ENCODE peak calls at places on chromosome 10, in seven cellular contexts. One of them, this sample, is unnamed.

GRCh38 chr10:114967071-114967470 is 29.1 kb downstream of the TRUB1 start:
- DNase-seq in IMR-90: peak
- DNase-seq in PC-3: no peak
- DNase-seq in tibial nerve: no peak
- DNase-seq in CD8-positive, alpha-beta T cell: no peak
- DNase-seq in HCT116: no peak
- DNase-seq in hepatocyte: no peak
- DNase-seq in this sample: no peak

GRCh38 chr10:17047908-17048307 is 81.7 kb downstream of the CUBN start:
- DNase-seq in IMR-90: no peak
- DNase-seq in PC-3: no peak
- DNase-seq in tibial nerve: no peak
- DNase-seq in CD8-positive, alpha-beta T cell: no peak
- DNase-seq in HCT116: no peak
- DNase-seq in hepatocyte: no peak
- DNase-seq in this sample: no peak

GRCh38 chr10:78684954-78685353 is 383.8 kb upstream of the ZMIZ1 start:
- DNase-seq in IMR-90: no peak
- DNase-seq in PC-3: no peak
- DNase-seq in tibial nerve: no peak
- DNase-seq in CD8-positive, alpha-beta T cell: no peak
- DNase-seq in HCT116: no peak
- DNase-seq in hepatocyte: no peak
- DNase-seq in this sample: no peak

GRCh38 chr10:25405871-25406270 is 231.1 kb downstream of the GPR158 start:
- DNase-seq in IMR-90: no peak
- DNase-seq in PC-3: no peak
- DNase-seq in tibial nerve: no peak
- DNase-seq in CD8-positive, alpha-beta T cell: no peak
- DNase-seq in HCT116: no peak
- DNase-seq in hepatocyte: no peak
- DNase-seq in this sample: no peak

GRCh38 chr10:103983367-103983911 is 16.5 kb downstream of the SLK start:
- DNase-seq in IMR-90: no peak
- DNase-seq in PC-3: no peak
- DNase-seq in tibial nerve: no peak
- DNase-seq in CD8-positive, alpha-beta T cell: no peak
- DNase-seq in HCT116: no peak
- DNase-seq in hepatocyte: no peak
- DNase-seq in this sample: no peak

GRCh38 chr10:36840793-36841192 is 284.6 kb upstream of the ANKRD30A start:
- DNase-seq in IMR-90: no peak
- DNase-seq in PC-3: no peak
- DNase-seq in tibial nerve: no peak
- DNase-seq in CD8-positive, alpha-beta T cell: no peak
- DNase-seq in HCT116: no peak
- DNase-seq in hepatocyte: no peak
- DNase-seq in this sample: no peak

GRCh38 chr10:20855398-20856038 is 41.6 kb downstream of the NEBL start:
- DNase-seq in IMR-90: peak
- DNase-seq in PC-3: peak
- DNase-seq in tibial nerve: no peak
- DNase-seq in CD8-positive, alpha-beta T cell: no peak
- DNase-seq in HCT116: no peak
- DNase-seq in hepatocyte: peak
- DNase-seq in this sample: no peak

GRCh38 chr10:126256864-126257263 is 131.4 kb downstream of the ADAM12 start:
- DNase-seq in IMR-90: no peak
- DNase-seq in PC-3: no peak
- DNase-seq in tibial nerve: no peak
- DNase-seq in CD8-positive, alpha-beta T cell: no peak
- DNase-seq in HCT116: no peak
- DNase-seq in hepatocyte: no peak
- DNase-seq in this sample: no peak

GRCh38 chr10:12533723-12534122 is 184.4 kb downstream of the CAMK1D start:
- DNase-seq in IMR-90: no peak
- DNase-seq in PC-3: no peak
- DNase-seq in tibial nerve: no peak
- DNase-seq in CD8-positive, alpha-beta T cell: no peak
- DNase-seq in HCT116: no peak
- DNase-seq in hepatocyte: no peak
- DNase-seq in this sample: no peak

GRCh38 chr10:78433722-78434535 is 400.3 kb downstream of the RPS24 start:
- DNase-seq in IMR-90: no peak
- DNase-seq in PC-3: no peak
- DNase-seq in tibial nerve: no peak
- DNase-seq in CD8-positive, alpha-beta T cell: no peak
- DNase-seq in HCT116: no peak
- DNase-seq in hepatocyte: no peak
- DNase-seq in this sample: peak

GRCh38 chr10:11772575-11773288 is 30.6 kb downstream of the ECHDC3 start:
- DNase-seq in IMR-90: peak
- DNase-seq in PC-3: no peak
- DNase-seq in tibial nerve: no peak
- DNase-seq in CD8-positive, alpha-beta T cell: no peak
- DNase-seq in HCT116: no peak
- DNase-seq in hepatocyte: no peak
- DNase-seq in this sample: no peak

GRCh38 chr10:120646738-120647427 is 189.9 kb downstream of the PLPP4 start:
- DNase-seq in IMR-90: no peak
- DNase-seq in PC-3: no peak
- DNase-seq in tibial nerve: no peak
- DNase-seq in CD8-positive, alpha-beta T cell: no peak
- DNase-seq in HCT116: no peak
- DNase-seq in hepatocyte: no peak
- DNase-seq in this sample: no peak

GRCh38 chr10:72025832-72026231 is 61.6 kb downstream of the CHST3 start:
- DNase-seq in IMR-90: no peak
- DNase-seq in PC-3: no peak
- DNase-seq in tibial nerve: no peak
- DNase-seq in CD8-positive, alpha-beta T cell: no peak
- DNase-seq in HCT116: no peak
- DNase-seq in hepatocyte: no peak
- DNase-seq in this sample: no peak

GRCh38 chr10:69218831-69219230 is 1.3 kb upstream of the HKDC1 start:
- DNase-seq in IMR-90: no peak
- DNase-seq in PC-3: peak
- DNase-seq in tibial nerve: no peak
- DNase-seq in CD8-positive, alpha-beta T cell: no peak
- DNase-seq in HCT116: no peak
- DNase-seq in hepatocyte: no peak
- DNase-seq in this sample: no peak

GRCh38 chr10:113305871-113306270 is 247.0 kb upstream of the HABP2 start:
- DNase-seq in IMR-90: peak
- DNase-seq in PC-3: no peak
- DNase-seq in tibial nerve: no peak
- DNase-seq in CD8-positive, alpha-beta T cell: no peak
- DNase-seq in HCT116: no peak
- DNase-seq in hepatocyte: peak
- DNase-seq in this sample: no peak

GRCh38 chr10:113313048-113313611 is 239.7 kb upstream of the HABP2 start:
- DNase-seq in IMR-90: no peak
- DNase-seq in PC-3: no peak
- DNase-seq in tibial nerve: no peak
- DNase-seq in CD8-positive, alpha-beta T cell: no peak
- DNase-seq in HCT116: no peak
- DNase-seq in hepatocyte: no peak
- DNase-seq in this sample: no peak

GRCh38 chr10:113304726-113305125 is 248.1 kb upstream of the HABP2 start:
- DNase-seq in IMR-90: no peak
- DNase-seq in PC-3: peak
- DNase-seq in tibial nerve: no peak
- DNase-seq in CD8-positive, alpha-beta T cell: no peak
- DNase-seq in HCT116: no peak
- DNase-seq in hepatocyte: no peak
- DNase-seq in this sample: no peak

GRCh38 chr10:113309791-113310190 is 243.1 kb upstream of the HABP2 start:
- DNase-seq in IMR-90: no peak
- DNase-seq in PC-3: no peak
- DNase-seq in tibial nerve: no peak
- DNase-seq in CD8-positive, alpha-beta T cell: no peak
- DNase-seq in HCT116: no peak
- DNase-seq in hepatocyte: no peak
- DNase-seq in this sample: no peak

GRCh38 chr10:113310317-113310716 is 242.5 kb upstream of the HABP2 start:
- DNase-seq in IMR-90: no peak
- DNase-seq in PC-3: no peak
- DNase-seq in tibial nerve: no peak
- DNase-seq in CD8-positive, alpha-beta T cell: no peak
- DNase-seq in HCT116: no peak
- DNase-seq in hepatocyte: no peak
- DNase-seq in this sample: no peak
- H3K27ac ChIP-seq in IMR-90: no peak
- H3K27ac ChIP-seq in PC-3: no peak
- H3K27ac ChIP-seq in tibial nerve: peak
- H3K27ac ChIP-seq in CD8-positive, alpha-beta T cell: no peak
- H3K27ac ChIP-seq in HCT116: no peak
- H3K27ac ChIP-seq in hepatocyte: no peak
- H3K27ac ChIP-seq in this sample: no peak

GRCh38 chr10:29968556-29968955 is 90.8 kb downstream of the JCAD start:
- DNase-seq in IMR-90: no peak
- DNase-seq in PC-3: no peak
- DNase-seq in tibial nerve: no peak
- DNase-seq in CD8-positive, alpha-beta T cell: no peak
- DNase-seq in HCT116: no peak
- DNase-seq in hepatocyte: no peak
- DNase-seq in this sample: no peak
- H3K27ac ChIP-seq in IMR-90: no peak
- H3K27ac ChIP-seq in PC-3: no peak
- H3K27ac ChIP-seq in tibial nerve: no peak
- H3K27ac ChIP-seq in CD8-positive, alpha-beta T cell: no peak
- H3K27ac ChIP-seq in HCT116: no peak
- H3K27ac ChIP-seq in hepatocyte: peak
- H3K27ac ChIP-seq in this sample: no peak

GRCh38 chr10:61001731-61002122 is 57.7 kb upstream of the RHOBTB1 start:
- DNase-seq in IMR-90: no peak
- DNase-seq in PC-3: no peak
- DNase-seq in tibial nerve: no peak
- DNase-seq in CD8-positive, alpha-beta T cell: no peak
- DNase-seq in HCT116: no peak
- DNase-seq in hepatocyte: no peak
- DNase-seq in this sample: no peak
- H3K27ac ChIP-seq in IMR-90: no peak
- H3K27ac ChIP-seq in PC-3: no peak
- H3K27ac ChIP-seq in tibial nerve: no peak
- H3K27ac ChIP-seq in CD8-positive, alpha-beta T cell: no peak
- H3K27ac ChIP-seq in HCT116: no peak
- H3K27ac ChIP-seq in hepatocyte: no peak
- H3K27ac ChIP-seq in this sample: no peak

GRCh38 chr10:33776419-33776818 is 442.0 kb upstream of the NRP1 start:
- DNase-seq in IMR-90: no peak
- DNase-seq in PC-3: no peak
- DNase-seq in tibial nerve: no peak
- DNase-seq in CD8-positive, alpha-beta T cell: no peak
- DNase-seq in HCT116: no peak
- DNase-seq in hepatocyte: no peak
- DNase-seq in this sample: no peak

GRCh38 chr10:33777223-33777622 is 442.8 kb upstream of the NRP1 start:
- DNase-seq in IMR-90: no peak
- DNase-seq in PC-3: no peak
- DNase-seq in tibial nerve: no peak
- DNase-seq in CD8-positive, alpha-beta T cell: no peak
- DNase-seq in HCT116: no peak
- DNase-seq in hepatocyte: no peak
- DNase-seq in this sample: no peak

GRCh38 chr10:33774857-33775256 is 440.4 kb upstream of the NRP1 start:
- DNase-seq in IMR-90: no peak
- DNase-seq in PC-3: no peak
- DNase-seq in tibial nerve: no peak
- DNase-seq in CD8-positive, alpha-beta T cell: no peak
- DNase-seq in HCT116: no peak
- DNase-seq in hepatocyte: no peak
- DNase-seq in this sample: no peak

GRCh38 chr10:33772370-33773331 is 438.2 kb upstream of the NRP1 start:
- DNase-seq in IMR-90: no peak
- DNase-seq in PC-3: no peak
- DNase-seq in tibial nerve: no peak
- DNase-seq in CD8-positive, alpha-beta T cell: no peak
- DNase-seq in HCT116: no peak
- DNase-seq in hepatocyte: peak
- DNase-seq in this sample: no peak

DNA sequence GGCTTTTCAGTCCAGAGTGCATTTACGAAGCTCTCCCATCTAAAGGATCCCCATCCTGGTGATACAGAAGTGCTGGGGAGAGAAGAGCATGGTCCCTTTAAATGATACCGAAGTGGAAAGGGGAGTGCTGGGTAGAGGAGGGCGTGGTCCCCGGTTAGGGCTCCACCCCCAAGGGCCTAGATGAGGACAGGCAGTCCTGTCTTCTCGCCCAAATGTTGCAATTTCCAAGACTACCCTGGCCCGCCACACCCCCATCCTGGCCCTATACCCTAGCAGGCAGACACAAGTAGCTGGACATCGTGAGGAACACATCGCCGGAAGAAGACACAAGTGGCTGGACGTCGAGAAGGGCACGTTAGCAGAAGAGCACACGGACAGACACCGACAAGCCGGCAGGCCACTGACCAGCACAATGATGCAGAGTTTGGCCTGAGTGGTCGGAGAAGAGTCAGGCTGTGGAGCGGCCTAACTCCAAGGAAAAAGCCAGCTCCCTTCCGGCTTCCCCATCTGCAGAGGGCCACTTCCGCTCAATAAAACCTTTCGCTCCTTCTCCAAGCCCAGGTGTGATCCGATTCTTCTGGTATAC is 439.5 kb upstream of the NRP1 start:
- DNase-seq in IMR-90: no peak
- DNase-seq in PC-3: no peak
- DNase-seq in tibial nerve: no peak
- DNase-seq in CD8-positive, alpha-beta T cell: no peak
- DNase-seq in HCT116: no peak
- DNase-seq in hepatocyte: no peak
- DNase-seq in this sample: no peak
- H3K27ac ChIP-seq in IMR-90: no peak
- H3K27ac ChIP-seq in PC-3: no peak
- H3K27ac ChIP-seq in tibial nerve: peak
- H3K27ac ChIP-seq in CD8-positive, alpha-beta T cell: no peak
- H3K27ac ChIP-seq in HCT116: no peak
- H3K27ac ChIP-seq in hepatocyte: no peak
- H3K27ac ChIP-seq in this sample: no peak

DNA sequence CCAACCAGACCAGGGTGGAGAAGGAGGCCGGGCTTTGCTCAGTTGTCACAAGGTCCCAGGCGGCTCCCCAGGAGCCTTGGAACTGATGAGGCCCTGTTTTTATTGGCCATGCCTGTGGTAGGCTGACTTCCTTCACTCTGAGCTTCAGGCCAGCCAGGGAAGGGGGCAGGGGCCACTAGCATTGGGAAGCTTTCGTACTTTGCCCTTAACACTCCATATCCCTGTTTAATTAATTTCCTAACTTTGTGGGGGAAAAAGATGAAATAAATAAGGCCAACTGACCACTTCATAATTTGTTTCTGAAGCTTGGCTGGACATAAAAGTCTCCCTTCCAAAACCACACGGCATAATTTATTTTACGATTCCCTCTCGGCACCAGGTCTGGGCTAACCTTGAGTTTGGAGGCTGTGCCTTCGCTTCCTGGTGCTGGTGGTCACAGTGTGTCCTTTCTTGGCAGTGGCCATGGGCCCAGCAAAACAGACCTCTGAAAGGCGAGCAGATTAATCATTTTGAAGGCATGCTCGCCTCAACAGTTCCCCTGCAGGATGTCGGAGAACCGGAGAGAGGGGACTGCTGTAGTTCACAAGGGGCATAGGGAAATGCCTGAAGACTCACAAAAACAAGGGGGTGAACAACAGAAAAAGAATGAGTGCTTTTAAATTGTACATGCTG is 965.9 kb downstream of the LRMDA start:
- DNase-seq in IMR-90: no peak
- DNase-seq in PC-3: no peak
- DNase-seq in tibial nerve: peak
- DNase-seq in CD8-positive, alpha-beta T cell: no peak
- DNase-seq in HCT116: no peak
- DNase-seq in hepatocyte: no peak
- DNase-seq in this sample: no peak
- H3K27ac ChIP-seq in IMR-90: no peak
- H3K27ac ChIP-seq in PC-3: no peak
- H3K27ac ChIP-seq in tibial nerve: peak
- H3K27ac ChIP-seq in CD8-positive, alpha-beta T cell: no peak
- H3K27ac ChIP-seq in HCT116: no peak
- H3K27ac ChIP-seq in hepatocyte: no peak
- H3K27ac ChIP-seq in this sample: peak

This sample was measured in suprapubic skin.